ENCODE peak calls at places on chromosomes 4 and X, in eight cellular contexts. S is Peyer's patch, I is suprapubic skin, R is tibial nerve, V is HCT116, Z is transverse colon, F is GM12892, U is stomach. O is an unnamed sample.

GRCh38 chrX:109826954-109827708 is 94.1 kb upstream of the ACSL4 start:
- DNase-seq in S (no peak), I (no peak), R (no peak), V (no peak), Z (no peak), F (no peak), U (no peak), O (no peak)

GRCh38 chrX:31258163-31258562 is 186.3 kb upstream of the FTHL17 start:
- DNase-seq in S (no peak), I (no peak), R (no peak), V (no peak), Z (no peak), F (no peak), U (no peak), O (no peak)

GRCh38 chr4:13647012-13647411 is 19.5 kb upstream of the BOD1L1 start:
- DNase-seq in S (no peak), I (no peak), R (no peak), V (no peak), Z (no peak), F (no peak), U (no peak), O (no peak)

GRCh38 chr4:124937993-124938392 is 225.5 kb upstream of the ANKRD50 start:
- DNase-seq in S (no peak), I (no peak), R (no peak), V (no peak), Z (no peak), F (no peak), U (no peak), O (no peak)

GRCh38 chr4:155805016-155805415 is 46.2 kb downstream of the GUCY1B1 start:
- DNase-seq in S (no peak), I (no peak), R (no peak), V (no peak), Z (no peak), F (no peak), U (no peak), O (no peak)

GRCh38 chr4:77154074-77154473 is 2.9 kb upstream of the CCNG2 start:
- DNase-seq in S (no peak), I (no peak), R (no peak), V (no peak), Z (no peak), F (no peak), U (no peak), O (no peak)

GRCh38 chrX:66150188-66150587 is 13.9 kb upstream of the HEPH start:
- DNase-seq in S (no peak), I (no peak), R (no peak), V (no peak), Z (no peak), F (no peak), U (no peak), O (no peak)

GRCh38 chrX:135425566-135425965 is 3.8 kb downstream of the SMIM10L2A start:
- DNase-seq in S (no peak), I (no peak), R (no peak), V (no peak), Z (no peak), F (no peak), U (no peak), O (no peak)

GRCh38 chr4:25857851-25858400 is 4.9 kb downstream of the SEL1L3 start:
- DNase-seq in S (no peak), I (no peak), R (no peak), V (no peak), Z (no peak), F (no peak), U (no peak), O (no peak)

GRCh38 chr4:108512615-108513505 is 107.5 kb upstream of the RPL34 start:
- DNase-seq in S (no peak), I (no peak), R (no peak), V (no peak), Z (no peak), F (no peak), U (no peak), O (no peak)

GRCh38 chr4:169484485-169484884 is 127.9 kb downstream of the NEK1 start:
- DNase-seq in S (no peak), I (no peak), R (no peak), V (no peak), Z (no peak), F (no peak), U (no peak), O (no peak)

GRCh38 chr4:8687083-8687482 is 94.5 kb downstream of the CPZ start:
- DNase-seq in S (no peak), I (no peak), R (no peak), V (no peak), Z (no peak), F (no peak), U (no peak), O (no peak)

GRCh38 chr4:175271010-175271630 is 353.0 kb downstream of the ADAM29 start:
- DNase-seq in S (no peak), I (no peak), R (no peak), V (no peak), Z (no peak), F (no peak), U (no peak), O (no peak)

GRCh38 chr4:60847614-60848013 is 352.5 kb upstream of the ADGRL3 start:
- DNase-seq in S (no peak), I (no peak), R (no peak), V (no peak), Z (no peak), F (no peak), U (no peak), O (no peak)

GRCh38 chr4:151184523-151185458 is 85.4 kb downstream of the RPS3A start:
- DNase-seq in S (no peak), I (no peak), R (no peak), V (peak), Z (no peak), F (no peak), U (no peak), O (no peak)

DNA sequence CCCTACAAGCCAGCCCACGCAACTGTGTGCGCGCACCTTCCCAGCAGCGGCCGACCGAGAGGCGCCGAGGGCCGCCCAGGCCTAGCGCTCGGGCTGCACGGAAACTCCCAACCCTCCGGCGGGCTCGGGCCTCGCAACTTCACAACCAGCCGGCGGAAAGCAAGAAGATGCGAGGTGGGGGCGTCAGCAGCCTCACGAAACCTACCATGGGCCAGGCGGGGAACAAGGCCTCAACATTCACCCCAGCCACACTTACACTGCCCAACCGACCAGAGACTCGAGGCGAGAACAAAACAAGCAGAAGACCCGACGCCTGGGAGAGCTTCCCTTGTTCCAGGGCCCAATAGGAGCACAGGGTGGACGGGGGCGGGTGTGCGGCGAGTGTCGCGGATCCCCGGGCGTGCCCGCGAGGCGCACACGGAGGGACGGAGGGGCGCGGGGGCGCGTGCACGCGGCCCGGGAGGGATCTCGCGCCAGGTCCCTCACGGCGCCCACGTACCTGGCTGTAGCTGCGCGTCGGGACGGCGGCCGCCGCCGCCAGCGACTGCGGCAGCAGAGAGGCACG is 636 bp downstream of the GRSF1 start:
- DNase-seq in S (peak), I (peak), R (peak), V (no peak), Z (peak), F (peak), U (peak), O (peak)
- TF ChIP-seq POLR2A in S (no peak), I (no peak), R (no peak), V (no peak), Z (peak), F (peak), U (no peak), O (no peak)

GRCh38 chrX:119755981-119756533 is 2.3 kb upstream of the SOWAHD start:
- DNase-seq in S (no peak), I (no peak), R (no peak), V (no peak), Z (peak), F (peak), U (peak), O (no peak)
- TF ChIP-seq POLR2A in S (no peak), I (no peak), R (no peak), V (no peak), Z (no peak), F (peak), U (no peak), O (no peak)

GRCh38 chrX:49053223-49054072 is 5.4 kb upstream of the CCDC120 start:
- DNase-seq in S (peak), I (no peak), R (no peak), V (no peak), Z (peak), F (peak), U (peak), O (no peak)
- TF ChIP-seq POLR2A in S (no peak), I (no peak), R (no peak), V (no peak), Z (peak), F (no peak), U (no peak), O (no peak)

GRCh38 chr4:137644201-137644600 is 111.9 kb upstream of the PCDH18 start:
- DNase-seq in S (no peak), I (no peak), R (no peak), V (no peak), Z (no peak), F (no peak), U (no peak), O (no peak)
- TF ChIP-seq POLR2A in S (no peak), I (no peak), R (no peak), V (no peak), Z (no peak), F (no peak), U (no peak), O (no peak)

GRCh38 chr4:153651041-153651960 is 32.8 kb upstream of the TLR2 start:
- DNase-seq in S (no peak), I (no peak), R (peak), V (no peak), Z (peak), F (no peak), U (no peak), O (peak)
- TF ChIP-seq POLR2A in S (no peak), I (no peak), R (no peak), V (no peak), Z (no peak), F (no peak), U (no peak), O (no peak)

GRCh38 chr4:31585503-31585902 is 865.3 kb downstream of the PCDH7 start:
- DNase-seq in S (no peak), I (no peak), R (no peak), V (no peak), Z (no peak), F (no peak), U (no peak), O (no peak)
- TF ChIP-seq POLR2A in S (no peak), I (no peak), R (no peak), V (no peak), Z (no peak), F (no peak), U (no peak), O (no peak)

O was measured in gastrocnemius medialis.